ENCODE peak calls at places on chromosomes 3 and 15, in six cellular contexts. F is stimulated activated CD8-positive, alpha-beta memory T cell treated with anti-CD3 and anti-CD28 coated beads, Interleukin-15, amount 100 ng/mL, for 4 hours; J is AG09309; Y is left lung; W is PC-3; A is activated naive CD4-positive, alpha-beta T cell treated with Interleukin-2 at 50 U/mL for 16 hours. Q is an unnamed sample.

GRCh38 chr3:51393096-51393495 is 2.0 kb downstream of the RBM15B start:
- DNase-seq in A (no peak), W (no peak), Y (no peak), J (no peak), F (no peak), Q (no peak)

GRCh38 chr15:80856400-80856799 is 77.2 kb downstream of the CEMIP start:
- DNase-seq in W (peak), J (no peak), A (no peak), F (no peak), Y (no peak), Q (no peak)

GRCh38 chr3:191244242-191244867 is 45.3 kb downstream of the OSTN start:
- DNase-seq in J (no peak), Y (no peak), F (no peak), W (peak), A (no peak), Q (peak)

GRCh38 chr15:56749982-56750381 is 16.7 kb upstream of the ZNF280D start:
- DNase-seq in W (no peak), A (no peak), Y (no peak), F (no peak), J (peak), Q (peak)

GRCh38 chr3:48215019-48215418 is 8.3 kb upstream of the CAMP start:
- DNase-seq in W (no peak), J (no peak), F (no peak), Y (peak), A (no peak), Q (no peak)

GRCh38 chr15:87038404-87038803 is 958.7 kb downstream of the AGBL1 start:
- DNase-seq in W (no peak), Y (no peak), A (no peak), J (no peak), F (no peak), Q (no peak)

GRCh38 chr3:77887611-77888010 is 847.7 kb downstream of the ROBO2 start:
- DNase-seq in W (no peak), F (no peak), A (no peak), J (no peak), Y (no peak), Q (peak)

GRCh38 chr15:58924326-58924725 is 9.2 kb downstream of the SLTM start:
- DNase-seq in W (no peak), F (no peak), A (no peak), Y (no peak), J (peak), Q (peak)

GRCh38 chr3:39192490-39193092 is at the start of gene XIRP1:
- DNase-seq in A (peak), J (no peak), F (no peak), Y (no peak), W (no peak), Q (no peak)

GRCh38 chr3:150830094-150830681 is 67.2 kb upstream of the SIAH2 start:
- DNase-seq in F (no peak), W (peak), J (no peak), A (no peak), Y (no peak), Q (no peak)

GRCh38 chr3:150083653-150084037 is 113.0 kb upstream of the PFN2 start:
- DNase-seq in J (no peak), F (no peak), A (no peak), Y (peak), W (no peak), Q (peak)